ENCODE peak calls at places on chromosome 18, in five cellular contexts. U is GM13977, Y is Right ventricle myocardium superior, P is ecto neural progenitor cell, N is lung. G is an unnamed sample.

GRCh38 chr18:79947881-79948610 is 3.4 kb downstream of the SLC66A2 start:
- DNase-seq in U (no peak), Y (no peak), P (no peak), N (no peak), G (no peak)

GRCh38 chr18:22347624-22348511 is 69.8 kb downstream of the CTAGE1 start:
- DNase-seq in U (no peak), Y (peak), P (no peak), N (no peak), G (no peak)

GRCh38 chr18:22422909-22423548 is 5.3 kb upstream of the CTAGE1 start:
- DNase-seq in U (no peak), Y (peak), P (no peak), N (peak), G (no peak)

GRCh38 chr18:9101730-9102390 is 639 bp upstream of the NDUFV2 start:
- DNase-seq in U (peak), Y (no peak), P (no peak), N (no peak), G (no peak)

GRCh38 chr18:13103366-13103765 is 112.2 kb downstream of the CEP192 start:
- DNase-seq in U (no peak), Y (no peak), P (no peak), N (no peak), G (no peak)

GRCh38 chr18:66129248-66129647 is 378.4 kb downstream of the CDH7 start:
- DNase-seq in U (no peak), Y (no peak), P (no peak), N (no peak), G (no peak)

GRCh38 chr18:73279499-73279898 is 411.7 kb upstream of the NETO1 start:
- DNase-seq in U (no peak), Y (peak), P (no peak), N (no peak), G (no peak)

GRCh38 chr18:13612111-13612997 is 114.0 kb downstream of the FAM210A start:
- DNase-seq in U (peak), Y (no peak), P (no peak), N (no peak), G (peak)

GRCh38 chr18:67665266-67665665 is 148.7 kb upstream of the DSEL start:
- DNase-seq in U (no peak), Y (no peak), P (no peak), N (no peak), G (no peak)

GRCh38 chr18:10304853-10305252 is 149.6 kb upstream of the APCDD1 start:
- DNase-seq in U (no peak), Y (no peak), P (peak), N (no peak), G (no peak)

GRCh38 chr18:7329036-7329435 is 98.1 kb downstream of the LRRC30 start:
- DNase-seq in U (no peak), Y (no peak), P (no peak), N (no peak), G (no peak)

GRCh38 chr18:13412017-13412416 is 193.5 kb downstream of the LDLRAD4 start:
- DNase-seq in U (no peak), Y (no peak), P (no peak), N (no peak), G (no peak)

GRCh38 chr18:48946329-48946835 is 4.4 kb downstream of the SMAD7 start:
- DNase-seq in U (no peak), Y (no peak), P (no peak), N (no peak), G (no peak)

GRCh38 chr18:21949326-21950015 is 208.9 kb downstream of the MIB1 start:
- DNase-seq in U (no peak), Y (no peak), P (no peak), N (no peak), G (no peak)

GRCh38 chr18:46034230-46034629 is 37.8 kb downstream of the PSTPIP2 start:
- DNase-seq in U (no peak), Y (no peak), P (no peak), N (no peak), G (no peak)

GRCh38 chr18:34928754-34929335 is 112.4 kb upstream of the MAPRE2 start:
- DNase-seq in U (no peak), Y (no peak), P (no peak), N (no peak), G (no peak)

GRCh38 chr18:50816767-50817166 is 3.0 kb downstream of the MRO start:
- DNase-seq in U (no peak), Y (no peak), P (no peak), N (no peak), G (no peak)

GRCh38 chr18:67520276-67521035 is 3.9 kb upstream of the DSEL start:
- DNase-seq in U (no peak), Y (no peak), P (no peak), N (no peak), G (no peak)

GRCh38 chr18:76564636-76565237 is 69.7 kb upstream of the ZNF516 start:
- DNase-seq in U (no peak), Y (no peak), P (no peak), N (peak), G (no peak)

GRCh38 chr18:27609221-27609620 is 424.1 kb upstream of the CHST9 start:
- DNase-seq in U (no peak), Y (no peak), P (no peak), N (no peak), G (no peak)

GRCh38 chr18:45122510-45122909 is 441.8 kb downstream of the SETBP1 start:
- DNase-seq in U (no peak), Y (no peak), P (no peak), N (no peak), G (no peak)

GRCh38 chr18:32674491-32674890 is 98.3 kb downstream of the KLHL14 start:
- DNase-seq in U (no peak), Y (no peak), P (no peak), N (no peak), G (no peak)

GRCh38 chr18:37299471-37300304 is 265.9 kb downstream of the CELF4 start:
- DNase-seq in U (no peak), Y (peak), P (no peak), N (peak), G (peak)

GRCh38 chr18:51617572-51618260 is 420.2 kb upstream of the MEX3C start:
- DNase-seq in U (no peak), Y (no peak), P (no peak), N (no peak), G (no peak)

GRCh38 chr18:79199691-79200374 is 130.6 kb downstream of the ATP9B start:
- DNase-seq in U (no peak), Y (no peak), P (no peak), N (no peak), G (no peak)

GRCh38 chr18:56823986-56824385 is 172.8 kb downstream of the WDR7 start:
- DNase-seq in U (no peak), Y (no peak), P (no peak), N (no peak), G (no peak)